ENCODE peak calls at places on chromosome 1, in seven cellular contexts. U, Q, S, R, I, X and W are unnamed samples.
A peak's percentile ranks its signal among the peaks of the same experiment; 100 is the strongest.

GRCh38 chr1:54812801-54813478 is 11.8 kb upstream of the TTC22 start:
- DNase-seq in S (no peak), R (no peak), Q (no peak), U (no peak), X (no peak), I (no peak), W (no peak)

GRCh38 chr1:14516974-14517812 is 81.3 kb upstream of the KAZN start:
- DNase-seq in U (no peak), I (no peak), S (no peak), X (peak; percentile 68), R (no peak), Q (peak; percentile 48), W (no peak)

GRCh38 chr1:244599937-244600350 is 53.0 kb upstream of the DESI2 start:
- DNase-seq in U (no peak), X (no peak), S (no peak), Q (peak; percentile 72), R (no peak), I (no peak), W (peak; percentile 21)

GRCh38 chr1:76084029-76084627 is 9.6 kb downstream of the ST6GALNAC3 start:
- DNase-seq in R (no peak), X (no peak), I (no peak), S (no peak), Q (no peak), U (no peak), W (no peak)

GRCh38 chr1:201377611-201378092 is at the start of gene TNNT2:
- DNase-seq in R (no peak), Q (no peak), I (no peak), X (peak; percentile 68), S (peak; percentile 78), U (peak; percentile 81), W (no peak)

GRCh38 chr1:43321331-43321891 is 16.2 kb upstream of the MPL start:
- DNase-seq in X (no peak), R (peak; percentile 58), I (no peak), U (no peak), S (no peak), Q (peak; percentile 73), W (no peak)

GRCh38 chr1:114078116-114078515 is 75.6 kb downstream of the SYT6 start:
- DNase-seq in Q (no peak), R (no peak), U (no peak), X (no peak), I (no peak), S (no peak), W (no peak)

GRCh38 chr1:8077120-8077573 is 51.0 kb upstream of the ERRFI1 start:
- DNase-seq in R (peak; percentile 82), U (peak; percentile 78), Q (peak; percentile 78), X (peak; percentile 65), I (peak; percentile 69), S (peak; percentile 79), W (no peak)

GRCh38 chr1:180842052-180842451 is 70.6 kb upstream of the KIAA1614 start:
- DNase-seq in I (no peak), X (no peak), U (no peak), S (no peak), R (no peak), Q (no peak), W (no peak)
- H3K27ac ChIP-seq in I (no peak overlapping the region), X (no peak overlapping the region), U (no peak overlapping the region), S (no peak overlapping the region), R (no peak overlapping the region), Q (no peak overlapping the region), W (no peak overlapping the region)

GRCh38 chr1:92314024-92314423 is 15.2 kb downstream of the RPAP2 start:
- DNase-seq in R (no peak), Q (no peak), S (no peak), I (no peak), U (no peak), X (no peak), W (no peak)
- H3K36me3 ChIP-seq in R (peaks cover 5% of the 10 kb centered on the region), Q (no peaks in the 10 kb centered on the region), S (peaks cover 34% of the 10 kb centered on the region), I (no peaks in the 10 kb centered on the region), U (peaks cover 36% of the 10 kb centered on the region), X (peaks cover 20% of the 10 kb centered on the region), W (no peaks in the 10 kb centered on the region)

DNA sequence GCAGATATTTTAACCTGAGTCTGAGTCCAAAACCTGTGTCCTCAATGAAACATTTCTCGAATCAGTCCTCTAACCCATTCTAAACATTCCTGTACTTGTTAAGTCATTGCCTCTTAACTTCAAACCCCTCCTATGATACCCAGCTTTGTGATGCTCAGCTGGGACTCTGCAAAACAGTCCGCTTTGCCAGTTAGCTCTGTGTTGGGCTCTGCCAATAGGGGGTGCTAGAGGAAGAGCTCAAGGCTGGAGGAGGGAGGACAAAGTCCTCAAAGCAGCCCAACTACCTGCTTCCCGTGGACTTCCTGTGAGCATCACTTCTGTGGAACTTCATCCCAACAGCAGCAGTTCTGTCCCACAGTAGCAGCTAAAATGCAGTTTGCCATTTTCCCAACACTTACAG is 38.1 kb upstream of the SYT14 start:
- DNase-seq in S (no peak), U (no peak), Q (no peak), X (no peak), I (no peak), R (no peak), W (no peak)
- TF ChIP-seq CTCF in S (no peak), U (no peak), Q (no peak), X (no peak), I (no peak), R (no peak), W (no peak)

GRCh38 chr1:57218487-57219079 is 205.3 kb downstream of the DAB1 start:
- DNase-seq in R (no peak), X (no peak), I (no peak), U (no peak), Q (no peak), S (no peak), W (no peak)
- H3K27ac ChIP-seq in R (no peak overlapping the region), X (no peak overlapping the region), I (no peak overlapping the region), U (no peak overlapping the region), Q (no peak overlapping the region), S (no peak overlapping the region), W (no peak overlapping the region)

GRCh38 chr1:17655169-17655568 is 100.0 kb upstream of the ACTL8 start:
- DNase-seq in I (no peak), R (no peak), Q (no peak), S (no peak), X (no peak), U (no peak), W (no peak)

GRCh38 chr1:17661546-17662157 is 93.5 kb upstream of the ACTL8 start:
- DNase-seq in U (peak; percentile 47), S (peak; percentile 41), X (no peak), I (peak; percentile 81), Q (peak; percentile 57), R (peak; percentile 80), W (peak; percentile 24)

GRCh38 chr1:17655922-17656321 is 99.2 kb upstream of the ACTL8 start:
- DNase-seq in R (no peak), I (no peak), U (no peak), Q (no peak), X (no peak), S (no peak), W (no peak)

GRCh38 chr1:17662296-17662695 is 92.8 kb upstream of the ACTL8 start:
- DNase-seq in Q (no peak), X (no peak), R (no peak), I (no peak), U (no peak), S (no peak), W (no peak)

DNA sequence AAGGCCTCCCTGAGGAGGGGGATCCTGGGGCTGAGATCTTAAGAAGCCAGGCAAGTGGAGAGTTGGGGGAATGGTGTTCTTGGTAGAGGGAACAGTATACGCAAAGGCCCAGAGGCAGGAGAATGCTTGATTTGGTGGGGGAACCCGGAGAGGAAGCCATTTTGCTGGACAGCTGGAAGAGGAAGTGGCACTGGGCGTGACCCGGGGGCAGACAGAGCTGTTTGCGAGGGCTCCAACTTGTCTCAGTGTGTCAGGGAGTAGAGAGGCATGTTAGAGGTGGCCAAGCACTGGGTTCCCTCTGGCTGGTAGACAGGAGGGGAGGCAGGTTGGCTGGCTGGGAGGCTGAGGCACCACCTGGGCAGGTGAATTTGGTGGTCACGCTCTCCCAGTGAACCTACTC is 96.3 kb upstream of the ACTL8 start:
- DNase-seq in U (no peak), S (no peak), X (no peak), I (no peak), R (no peak), Q (no peak), W (no peak)
- H3K36me3 ChIP-seq in U (peaks cover 82% of the 10 kb centered on the region), S (peaks cover 74% of the 10 kb centered on the region), X (peaks cover 69% of the 10 kb centered on the region), I (no peaks in the 10 kb centered on the region), R (peaks cover 82% of the 10 kb centered on the region), Q (no peaks in the 10 kb centered on the region), W (no peaks in the 10 kb centered on the region)

GRCh38 chr1:17924578-17924977 is 169.4 kb downstream of the ACTL8 start:
- DNase-seq in X (no peak), Q (no peak), I (no peak), S (no peak), U (no peak), R (no peak), W (no peak)

GRCh38 chr1:17925838-17926237 is 170.7 kb downstream of the ACTL8 start:
- DNase-seq in I (no peak), Q (no peak), S (no peak), X (no peak), U (no peak), R (no peak), W (no peak)

GRCh38 chr1:17920881-17921635 is 165.9 kb downstream of the ACTL8 start:
- DNase-seq in U (no peak), Q (no peak), R (peak; percentile 32), I (no peak), X (no peak), S (no peak), W (no peak)

GRCh38 chr1:17923684-17924083 is 168.6 kb downstream of the ACTL8 start:
- DNase-seq in R (peak; percentile 46), S (no peak), Q (no peak), I (no peak), X (no peak), U (no peak), W (no peak)

GRCh38 chr1:17922833-17923232 is 167.7 kb downstream of the ACTL8 start:
- DNase-seq in I (no peak), S (no peak), Q (peak; percentile 30), R (peak; percentile 51), U (peak; percentile 27), X (no peak), W (no peak)
- TF ChIP-seq CTCF in I (no peak), S (peak; percentile 53), Q (peak; percentile 15), R (peak; percentile 28), U (peak; percentile 50), X (peak; percentile 66), W (peak; percentile 22)

GRCh38 chr1:81472387-81472786 is 328.3 kb upstream of the ADGRL2 start:
- DNase-seq in S (no peak), Q (no peak), R (no peak), U (no peak), X (no peak), I (no peak), W (no peak)
- H3K27ac ChIP-seq in S (no peak overlapping the region), Q (no peak overlapping the region), R (no peak overlapping the region), U (no peak overlapping the region), X (no peak overlapping the region), I (no peak overlapping the region), W (no peak overlapping the region)